ENCODE peak calls at places on chromosomes 2 and 18, in five cellular contexts. X, R, K, W and U are unnamed samples.

GRCh38 chr2:204881519-204882111 is 336.3 kb downstream of the PARD3B start:
- DNase-seq in X (no peak), R (no peak), K (no peak), W (no peak), U (no peak)

GRCh38 chr2:6067089-6067488 is 374.9 kb downstream of the SOX11 start:
- DNase-seq in X (no peak), R (no peak), K (no peak), W (no peak), U (no peak)

GRCh38 chr2:29446852-29447251 is 331.6 kb downstream of the CLIP4 start:
- DNase-seq in X (no peak), R (no peak), K (no peak), W (no peak), U (no peak)

GRCh38 chr2:44273076-44273475 is 2.2 kb upstream of the SLC3A1 start:
- DNase-seq in X (no peak), R (no peak), K (no peak), W (no peak), U (no peak)

GRCh38 chr18:60200558-60200957 is 172.0 kb downstream of the MC4R start:
- DNase-seq in X (no peak), R (no peak), K (no peak), W (no peak), U (no peak)

GRCh38 chr2:136005462-136006205 is 20.2 kb upstream of the DARS1 start:
- DNase-seq in X (no peak), R (no peak), K (no peak), W (no peak), U (no peak)

GRCh38 chr2:72028351-72028995 is 119.2 kb downstream of the CYP26B1 start:
- DNase-seq in X (no peak), R (no peak), K (peak; percentile 53), W (no peak), U (peak; percentile 41)

GRCh38 chr2:144390424-144391020 is 129.4 kb downstream of the ZEB2 start:
- DNase-seq in X (no peak), R (no peak), K (no peak), W (no peak), U (no peak)

GRCh38 chr2:231640646-231641111 is 48.0 kb downstream of the TEX44 start:
- DNase-seq in X (peak; percentile 39), R (peak; percentile 26), K (peak; percentile 88), W (peak; percentile 81), U (peak; percentile 93)

GRCh38 chr2:96868555-96869280 is 1.2 kb downstream of the SEMA4C start:
- DNase-seq in X (peak; percentile 58), R (peak; percentile 83), K (peak; percentile 95), W (peak; percentile 97), U (peak; percentile 93)

GRCh38 chr2:20524412-20525040 is 77.7 kb downstream of the RHOB start:
- DNase-seq in X (peak; percentile 63), R (peak; percentile 52), K (no peak), W (peak; percentile 80), U (no peak)

GRCh38 chr18:3595282-3596273 is 145.6 kb downstream of the TGIF1 start:
- DNase-seq in X (peak; percentile 18), R (no peak), K (no peak), W (peak; percentile 82), U (no peak)

GRCh38 chr2:175478369-175478768 is 296.9 kb upstream of the ATP5MC3 start:
- DNase-seq in X (no peak), R (no peak), K (no peak), W (no peak), U (no peak)

GRCh38 chr2:85865539-85866164 is 23.1 kb downstream of the ST3GAL5 start:
- DNase-seq in X (no peak), R (no peak), K (no peak), W (no peak), U (no peak)

GRCh38 chr2:9087151-9087681 is 83.7 kb upstream of the MBOAT2 start:
- DNase-seq in X (no peak), R (no peak), K (no peak), W (no peak), U (no peak)

GRCh38 chr2:41937921-41938708 is 109.7 kb upstream of the PKDCC start:
- DNase-seq in X (no peak), R (no peak), K (no peak), W (no peak), U (no peak)

GRCh38 chr2:217551229-217551909 is 451.4 kb downstream of the TNS1 start:
- DNase-seq in X (no peak), R (no peak), K (no peak), W (no peak), U (no peak)

GRCh38 chr2:238644095-238645081 is 203.5 kb upstream of the TWIST2 start:
- DNase-seq in X (no peak), R (no peak), K (no peak), W (no peak), U (peak; percentile 68)

GRCh38 chr18:34122724-34123334 is 101.9 kb downstream of the NOL4 start:
- DNase-seq in X (no peak), R (peak; percentile 31), K (no peak), W (no peak), U (no peak)

GRCh38 chr2:191228861-191229260 is 16.3 kb upstream of the MYO1B start:
- DNase-seq in X (no peak), R (no peak), K (no peak), W (no peak), U (no peak)

GRCh38 chr2:215020283-215020682 is 118.1 kb downstream of the ABCA12 start:
- DNase-seq in X (no peak), R (no peak), K (no peak), W (no peak), U (no peak)

GRCh38 chr18:74451148-74451547 is 6.0 kb downstream of the DIPK1C start:
- DNase-seq in X (no peak), R (no peak), K (no peak), W (no peak), U (no peak)

GRCh38 chr2:73177645-73178255 is 24.6 kb upstream of the NOTO start:
- DNase-seq in X (no peak), R (no peak), K (no peak), W (peak; percentile 63), U (no peak)

GRCh38 chr2:202035089-202035940 is 1.7 kb downstream of the FZD7 start:
- DNase-seq in X (no peak), R (peak; percentile 79), K (peak; percentile 91), W (peak; percentile 91), U (peak; percentile 76)

GRCh38 chr2:168456526-168457176 is 579 bp downstream of the CERS6 start:
- DNase-seq in X (no peak), R (peak; percentile 59), K (peak; percentile 80), W (peak; percentile 66), U (peak; percentile 75)

GRCh38 chr2:235639387-235639786 is 145.5 kb downstream of the AGAP1 start:
- DNase-seq in X (peak; percentile 97), R (peak; percentile 72), K (peak; percentile 88), W (peak; percentile 96), U (peak; percentile 85)

GRCh38 chr2:188181439-188181838 is 110.2 kb upstream of the GULP1 start:
- DNase-seq in X (no peak), R (no peak), K (no peak), W (no peak), U (no peak)

DNA sequence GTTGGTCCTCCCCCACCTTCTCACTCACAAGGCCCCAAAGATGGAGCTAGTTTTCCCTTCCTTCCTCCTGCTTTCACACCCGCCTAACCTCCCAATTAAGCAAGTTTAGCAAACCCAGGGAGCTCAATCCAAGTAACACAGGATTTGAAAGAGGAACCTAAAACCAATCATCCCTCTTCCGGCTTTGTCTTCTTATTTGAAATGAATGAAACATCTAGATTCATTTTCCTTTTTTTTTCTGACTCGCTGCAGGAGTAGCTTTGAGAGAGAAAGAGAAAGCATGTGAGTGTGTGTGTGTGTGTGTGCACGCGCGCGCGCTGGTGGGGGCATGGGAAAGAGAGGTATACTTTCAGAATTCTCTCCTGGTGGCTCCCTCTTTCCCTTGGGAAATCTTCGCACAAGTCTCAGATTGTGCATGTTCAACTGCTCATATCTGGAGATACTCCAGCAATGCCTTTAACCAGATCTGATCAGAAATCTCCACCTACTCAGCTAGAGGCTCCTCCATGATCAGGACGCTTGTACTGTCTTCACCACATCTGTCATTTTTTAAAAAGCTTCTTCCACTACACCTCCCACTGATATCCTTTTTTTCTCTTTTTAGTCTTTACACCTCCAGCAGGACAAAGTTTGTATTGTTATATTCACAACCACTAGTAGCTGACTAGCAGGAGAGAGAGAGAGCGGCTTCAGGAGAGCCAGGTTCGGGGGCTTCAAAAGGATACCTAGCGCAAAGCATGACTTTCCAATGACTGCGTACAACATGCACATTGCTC is 1.6 kb downstream of the SLC8A1 start:
- DNase-seq in X (no peak), R (no peak), K (no peak), W (peak; percentile 67), U (no peak)
- H3K27ac ChIP-seq in X (peak overlapping the region; percentile 91), R (peak overlapping the region; percentile 39), K (no peak overlapping the region), W (peak overlapping the region; percentile 86), U (no peak overlapping the region)

DNA sequence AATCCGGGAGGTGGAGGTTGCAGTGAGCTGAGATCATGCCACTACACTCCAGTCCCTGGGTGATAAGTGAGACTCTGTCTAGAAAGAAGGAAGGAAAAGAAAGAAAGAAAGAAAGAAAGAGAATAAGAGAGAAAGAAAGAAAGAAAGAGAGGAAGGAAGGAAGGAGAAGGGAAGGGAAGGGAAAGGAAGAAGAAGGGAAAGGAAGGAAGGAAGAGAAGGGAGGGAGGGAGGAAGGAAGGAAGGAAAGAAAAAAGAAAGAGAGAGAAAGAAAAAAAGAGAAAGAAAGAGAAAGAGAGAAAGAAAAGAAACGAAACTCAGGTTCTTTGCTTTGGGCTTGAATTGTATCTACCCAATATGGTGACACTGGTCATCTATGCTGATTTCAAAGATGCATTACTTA is 102.3 kb upstream of the GATA6 start:
- DNase-seq in X (no peak), R (no peak), K (no peak), W (no peak), U (no peak)
- H3K27ac ChIP-seq in X (no peak overlapping the region), R (no peak overlapping the region), K (no peak overlapping the region), W (no peak overlapping the region), U (no peak overlapping the region)

DNA sequence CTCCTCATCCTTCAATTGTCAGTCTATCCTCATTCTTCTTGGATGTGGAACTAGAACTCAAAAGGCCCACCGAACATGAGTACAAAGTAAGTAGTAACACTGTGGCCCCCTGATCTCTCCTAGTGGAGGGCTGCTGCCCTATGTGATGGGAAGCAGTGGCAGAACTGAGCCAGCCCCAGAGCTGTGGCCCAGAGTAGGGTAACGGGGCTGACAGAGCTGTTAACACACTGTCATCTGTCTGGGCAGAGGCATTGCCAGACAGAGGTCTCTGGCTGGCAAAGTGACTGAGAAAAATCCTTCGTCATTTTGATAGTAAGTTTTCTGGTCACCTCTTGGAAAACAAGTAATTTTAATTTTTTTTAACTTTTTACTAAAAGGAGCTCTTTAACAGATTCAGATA is 588.6 kb downstream of the CPS1 start:
- DNase-seq in X (no peak), R (no peak), K (no peak), W (no peak), U (no peak)
- H3K27ac ChIP-seq in X (no peak overlapping the region), R (no peak overlapping the region), K (no peak overlapping the region), W (no peak overlapping the region), U (no peak overlapping the region)

DNA sequence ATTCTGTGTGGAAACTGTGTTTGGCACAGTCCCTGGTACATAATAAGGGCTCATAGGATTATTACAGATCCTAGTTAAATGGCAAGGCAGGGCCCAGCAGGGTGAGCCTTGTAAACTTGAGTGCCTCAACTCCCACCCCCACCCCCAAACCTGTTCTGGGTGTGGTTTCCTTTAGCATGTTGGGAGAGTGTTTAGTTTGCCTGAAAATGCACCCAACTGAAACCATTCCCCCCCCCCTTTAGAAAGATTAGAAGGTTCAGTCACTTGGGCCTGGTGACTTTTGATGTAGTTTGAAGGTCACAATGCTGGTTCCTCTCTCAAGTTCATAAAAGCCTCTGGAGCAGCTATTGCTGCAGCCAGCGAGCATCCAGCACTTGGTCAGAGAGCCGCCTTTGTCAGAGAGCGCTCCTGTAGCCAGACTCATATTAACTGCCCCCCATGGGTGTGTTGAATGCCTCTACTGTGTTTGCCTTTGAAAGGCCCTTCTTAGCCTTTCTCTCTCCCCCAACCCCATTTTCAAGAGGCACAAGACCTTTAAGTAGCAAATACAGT is 113.7 kb downstream of the SPTBN1 start:
- DNase-seq in X (no peak), R (no peak), K (no peak), W (no peak), U (no peak)
- H3K27ac ChIP-seq in X (no peak overlapping the region), R (no peak overlapping the region), K (no peak overlapping the region), W (peak overlapping the region; percentile 66), U (peak overlapping the region; percentile 86)